ENCODE peak calls at places on chromosomes 4 and X, in four cellular contexts. One of them, this sample, is unnamed.
A peak's percentile ranks its signal among the peaks of the same experiment; 100 is the strongest.

GRCh38 chrX:41108684-41109205 is 23.5 kb downstream of the USP9X start:
- DNase-seq in CD4-positive, alpha-beta memory T cell: no peak
- DNase-seq in IMR-90: no peak
- DNase-seq in RWPE2: no peak
- DNase-seq in this sample: no peak

GRCh38 chrX:106959897-106960296 is 39.7 kb downstream of the CLDN2 start:
- DNase-seq in CD4-positive, alpha-beta memory T cell: no peak
- DNase-seq in IMR-90: peak; percentile 33
- DNase-seq in RWPE2: no peak
- DNase-seq in this sample: peak; percentile 29

GRCh38 chrX:47235691-47236103 is 2.9 kb downstream of the USP11 start:
- DNase-seq in CD4-positive, alpha-beta memory T cell: no peak
- DNase-seq in IMR-90: peak; percentile 6
- DNase-seq in RWPE2: no peak
- DNase-seq in this sample: no peak

GRCh38 chr4:92234393-92235176 is 69.2 kb upstream of the GRID2 start:
- DNase-seq in CD4-positive, alpha-beta memory T cell: no peak
- DNase-seq in IMR-90: peak; percentile 100
- DNase-seq in RWPE2: no peak
- DNase-seq in this sample: peak; percentile 32

GRCh38 chrX:108304210-108304609 is 134.0 kb downstream of the COL4A6 start:
- DNase-seq in CD4-positive, alpha-beta memory T cell: no peak
- DNase-seq in IMR-90: peak; percentile 7
- DNase-seq in RWPE2: no peak
- DNase-seq in this sample: no peak

GRCh38 chrX:45888518-45888917 is 656.7 kb downstream of the ZNF674 start:
- DNase-seq in CD4-positive, alpha-beta memory T cell: no peak
- DNase-seq in IMR-90: no peak
- DNase-seq in RWPE2: no peak
- DNase-seq in this sample: no peak

GRCh38 chr4:108959497-108959896 is 196.6 kb upstream of the ETNPPL start:
- DNase-seq in CD4-positive, alpha-beta memory T cell: no peak
- DNase-seq in IMR-90: peak; percentile 34
- DNase-seq in RWPE2: no peak
- DNase-seq in this sample: no peak

GRCh38 chr4:78517050-78517652 is 34.4 kb upstream of the ANXA3 start:
- DNase-seq in CD4-positive, alpha-beta memory T cell: no peak
- DNase-seq in IMR-90: peak; percentile 43
- DNase-seq in RWPE2: no peak
- DNase-seq in this sample: peak; percentile 46

GRCh38 chr4:26787461-26788340 is 72.9 kb upstream of the STIM2 start:
- DNase-seq in CD4-positive, alpha-beta memory T cell: peak; percentile 16
- DNase-seq in IMR-90: peak; percentile 76
- DNase-seq in RWPE2: peak; percentile 83
- DNase-seq in this sample: peak; percentile 82

GRCh38 chrX:2320580-2321327 is 180.0 kb downstream of the DHRSX start:
- DNase-seq in CD4-positive, alpha-beta memory T cell: no peak
- DNase-seq in IMR-90: peak; percentile 77
- DNase-seq in RWPE2: no peak
- DNase-seq in this sample: no peak

GRCh38 chr4:182510836-182511235 is 267.6 kb downstream of the TENM3 start:
- DNase-seq in CD4-positive, alpha-beta memory T cell: no peak
- DNase-seq in IMR-90: no peak
- DNase-seq in RWPE2: no peak
- DNase-seq in this sample: no peak

GRCh38 chr4:23970193-23970850 is 80.5 kb upstream of the PPARGC1A start:
- DNase-seq in CD4-positive, alpha-beta memory T cell: no peak
- DNase-seq in IMR-90: no peak
- DNase-seq in RWPE2: no peak
- DNase-seq in this sample: no peak

GRCh38 chrX:46903458-46904242 is 8.6 kb upstream of the JADE3 start:
- DNase-seq in CD4-positive, alpha-beta memory T cell: peak; percentile 42
- DNase-seq in IMR-90: peak; percentile 70
- DNase-seq in RWPE2: peak; percentile 55
- DNase-seq in this sample: peak; percentile 87

GRCh38 chr4:153684182-153685073 is at the start of gene TLR2:
- DNase-seq in CD4-positive, alpha-beta memory T cell: peak; percentile 52
- DNase-seq in IMR-90: no peak
- DNase-seq in RWPE2: peak; percentile 77
- DNase-seq in this sample: peak; percentile 71

GRCh38 chr4:19030048-19030447 is 1008.5 kb upstream of the LCORL start:
- DNase-seq in CD4-positive, alpha-beta memory T cell: no peak
- DNase-seq in IMR-90: peak; percentile 4
- DNase-seq in RWPE2: no peak
- DNase-seq in this sample: no peak

GRCh38 chr4:26406346-26406975 is 83.8 kb downstream of the CCKAR start:
- DNase-seq in CD4-positive, alpha-beta memory T cell: no peak
- DNase-seq in IMR-90: peak; percentile 36
- DNase-seq in RWPE2: no peak
- DNase-seq in this sample: no peak

GRCh38 chrX:78237127-78237526 is 90.3 kb downstream of the CYSLTR1 start:
- DNase-seq in CD4-positive, alpha-beta memory T cell: no peak
- DNase-seq in IMR-90: no peak
- DNase-seq in RWPE2: no peak
- DNase-seq in this sample: no peak

GRCh38 chr4:37225778-37226177 is 18.8 kb upstream of the NWD2 start:
- DNase-seq in CD4-positive, alpha-beta memory T cell: no peak
- DNase-seq in IMR-90: no peak
- DNase-seq in RWPE2: no peak
- DNase-seq in this sample: no peak

GRCh38 chr4:159697322-159698283 is 594.7 kb downstream of the RAPGEF2 start:
- DNase-seq in CD4-positive, alpha-beta memory T cell: no peak
- DNase-seq in IMR-90: no peak
- DNase-seq in RWPE2: no peak
- DNase-seq in this sample: no peak

GRCh38 chr4:24408640-24409039 is 175.7 kb downstream of the DHX15 start:
- DNase-seq in CD4-positive, alpha-beta memory T cell: no peak
- DNase-seq in IMR-90: no peak
- DNase-seq in RWPE2: no peak
- DNase-seq in this sample: no peak

GRCh38 chr4:113141901-113142346 is 92.5 kb downstream of the ANK2 start:
- DNase-seq in CD4-positive, alpha-beta memory T cell: no peak
- DNase-seq in IMR-90: peak; percentile 43
- DNase-seq in RWPE2: no peak
- DNase-seq in this sample: peak; percentile 31

GRCh38 chr4:121654738-121655137 is 42.0 kb downstream of the ANXA5 start:
- DNase-seq in CD4-positive, alpha-beta memory T cell: no peak
- DNase-seq in IMR-90: no peak
- DNase-seq in RWPE2: no peak
- DNase-seq in this sample: no peak

GRCh38 chrX:115460565-115460888 is 100.4 kb upstream of the PLS3 start:
- DNase-seq in CD4-positive, alpha-beta memory T cell: no peak
- DNase-seq in IMR-90: peak; percentile 47
- DNase-seq in RWPE2: no peak
- DNase-seq in this sample: no peak

GRCh38 chr4:56630876-56631666 is 50.0 kb downstream of the HOPX start:
- DNase-seq in CD4-positive, alpha-beta memory T cell: no peak
- DNase-seq in IMR-90: peak; percentile 51
- DNase-seq in RWPE2: no peak
- DNase-seq in this sample: peak; percentile 84

GRCh38 chrX:39307488-39307887 is 506.2 kb downstream of the MID1IP1 start:
- DNase-seq in CD4-positive, alpha-beta memory T cell: no peak
- DNase-seq in IMR-90: no peak
- DNase-seq in RWPE2: no peak
- DNase-seq in this sample: no peak

GRCh38 chrX:70552174-70552704 is 107.6 kb downstream of the DLG3 start:
- DNase-seq in CD4-positive, alpha-beta memory T cell: no peak
- DNase-seq in IMR-90: no peak
- DNase-seq in RWPE2: no peak
- DNase-seq in this sample: no peak

GRCh38 chr4:55397024-55397520 is 1.3 kb downstream of the TMEM165 start:
- DNase-seq in CD4-positive, alpha-beta memory T cell: no peak
- DNase-seq in IMR-90: no peak
- DNase-seq in RWPE2: no peak
- DNase-seq in this sample: peak; percentile 83

GRCh38 chr4:36222702-36223101 is 21.6 kb downstream of the ARAP2 start:
- DNase-seq in CD4-positive, alpha-beta memory T cell: no peak
- DNase-seq in IMR-90: no peak
- DNase-seq in RWPE2: no peak
- DNase-seq in this sample: no peak

GRCh38 chr4:113013746-113014145 is 35.7 kb upstream of the ANK2 start:
- DNase-seq in CD4-positive, alpha-beta memory T cell: no peak
- DNase-seq in IMR-90: no peak
- DNase-seq in RWPE2: no peak
- DNase-seq in this sample: no peak

GRCh38 chr4:166172619-166173018 is 299.6 kb downstream of the TLL1 start:
- DNase-seq in CD4-positive, alpha-beta memory T cell: no peak
- DNase-seq in IMR-90: no peak
- DNase-seq in RWPE2: no peak
- DNase-seq in this sample: no peak

GRCh38 chrX:6024204-6024603 is 204.5 kb downstream of the NLGN4X start:
- DNase-seq in CD4-positive, alpha-beta memory T cell: no peak
- DNase-seq in IMR-90: no peak
- DNase-seq in RWPE2: peak; percentile 25
- DNase-seq in this sample: no peak

GRCh38 chrX:6029014-6029413 is 199.7 kb downstream of the NLGN4X start:
- DNase-seq in CD4-positive, alpha-beta memory T cell: no peak
- DNase-seq in IMR-90: no peak
- DNase-seq in RWPE2: no peak
- DNase-seq in this sample: no peak

GRCh38 chrX:6026980-6027379 is 201.7 kb downstream of the NLGN4X start:
- DNase-seq in CD4-positive, alpha-beta memory T cell: no peak
- DNase-seq in IMR-90: no peak
- DNase-seq in RWPE2: no peak
- DNase-seq in this sample: no peak

GRCh38 chrX:6021316-6022091 is 207.2 kb downstream of the NLGN4X start:
- DNase-seq in CD4-positive, alpha-beta memory T cell: no peak
- DNase-seq in IMR-90: peak; percentile 0
- DNase-seq in RWPE2: no peak
- DNase-seq in this sample: no peak

DNA sequence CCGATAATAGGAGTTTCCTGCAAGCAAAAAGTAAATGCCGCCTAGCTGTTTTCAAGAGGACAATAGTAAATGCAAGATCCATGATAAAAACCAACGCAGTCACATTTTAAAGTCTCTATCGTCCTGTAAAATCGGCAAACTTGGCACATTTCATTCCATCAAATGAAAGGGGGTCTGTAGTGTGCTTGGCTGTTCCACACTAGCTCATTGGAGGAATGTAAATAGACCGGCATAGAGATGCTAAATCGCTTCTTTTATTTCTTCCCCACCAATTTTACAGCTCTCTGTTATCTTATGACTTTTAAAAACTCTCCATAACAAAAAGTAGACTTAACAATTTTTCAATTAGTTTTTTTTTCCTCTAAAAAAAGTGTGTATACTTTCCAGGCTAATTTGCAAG is 202.2 kb downstream of the NLGN4X start:
- DNase-seq in CD4-positive, alpha-beta memory T cell: no peak
- DNase-seq in IMR-90: no peak
- DNase-seq in RWPE2: no peak
- DNase-seq in this sample: peak; percentile 10
- H3K27ac ChIP-seq in CD4-positive, alpha-beta memory T cell: no peak overlapping the region
- H3K27ac ChIP-seq in IMR-90: no peak overlapping the region
- H3K27ac ChIP-seq in RWPE2: no peak overlapping the region
- H3K27ac ChIP-seq in this sample: no peak overlapping the region

GRCh38 chrX:152900937-152901445 is 3.1 kb downstream of the ZNF185 start:
- DNase-seq in CD4-positive, alpha-beta memory T cell: no peak
- DNase-seq in IMR-90: no peak
- DNase-seq in RWPE2: no peak
- DNase-seq in this sample: peak; percentile 55
- H3K27ac ChIP-seq in CD4-positive, alpha-beta memory T cell: no peak overlapping the region
- H3K27ac ChIP-seq in IMR-90: no peak overlapping the region
- H3K27ac ChIP-seq in RWPE2: no peak overlapping the region
- H3K27ac ChIP-seq in this sample: peak overlapping the region; percentile 88

DNA sequence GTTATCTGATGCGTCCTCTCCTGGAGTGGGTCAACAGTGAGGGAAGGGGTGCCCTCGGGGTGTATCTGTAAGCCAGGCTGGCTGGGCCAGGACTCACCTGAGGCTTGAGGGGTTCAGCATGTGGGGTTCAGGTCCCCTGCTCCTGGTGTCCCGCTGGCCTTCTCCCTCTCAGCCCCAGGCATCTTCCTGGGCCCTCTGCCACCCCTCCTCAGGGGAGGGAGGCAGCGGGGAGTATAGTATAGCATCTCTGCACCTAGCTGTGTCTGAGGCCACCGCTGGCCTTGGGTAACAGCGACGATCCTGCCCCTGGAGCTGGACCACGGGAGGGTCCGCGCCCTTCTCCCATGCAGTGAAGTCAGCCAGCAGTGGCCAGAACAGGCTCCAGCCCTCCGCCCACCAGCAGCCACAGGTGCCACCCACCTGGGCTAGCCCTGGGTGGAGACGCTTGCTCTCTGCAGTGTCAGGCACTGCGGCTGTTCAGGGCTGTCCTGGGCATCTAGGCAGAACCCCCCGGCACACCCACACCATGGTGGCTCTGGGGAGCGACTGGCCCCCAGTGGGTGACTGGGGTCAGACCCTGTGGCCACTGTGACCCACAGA is 110.7 kb upstream of the NKX1-1 start:
- DNase-seq in CD4-positive, alpha-beta memory T cell: no peak
- DNase-seq in IMR-90: no peak
- DNase-seq in RWPE2: no peak
- DNase-seq in this sample: no peak
- H3K27ac ChIP-seq in CD4-positive, alpha-beta memory T cell: no peak overlapping the region
- H3K27ac ChIP-seq in IMR-90: no peak overlapping the region
- H3K27ac ChIP-seq in RWPE2: no peak overlapping the region
- H3K27ac ChIP-seq in this sample: no peak overlapping the region

GRCh38 chr4:13612569-13612968 is 15.0 kb downstream of the BOD1L1 start:
- DNase-seq in CD4-positive, alpha-beta memory T cell: no peak
- DNase-seq in IMR-90: no peak
- DNase-seq in RWPE2: no peak
- DNase-seq in this sample: no peak

GRCh38 chr4:13615162-13615561 is 12.4 kb downstream of the BOD1L1 start:
- DNase-seq in CD4-positive, alpha-beta memory T cell: no peak
- DNase-seq in IMR-90: no peak
- DNase-seq in RWPE2: no peak
- DNase-seq in this sample: no peak

GRCh38 chr4:13616597-13616996 is 10.9 kb downstream of the BOD1L1 start:
- DNase-seq in CD4-positive, alpha-beta memory T cell: no peak
- DNase-seq in IMR-90: no peak
- DNase-seq in RWPE2: no peak
- DNase-seq in this sample: no peak

GRCh38 chr4:13611283-13611842 is 16.2 kb downstream of the BOD1L1 start:
- DNase-seq in CD4-positive, alpha-beta memory T cell: no peak
- DNase-seq in IMR-90: peak; percentile 85
- DNase-seq in RWPE2: no peak
- DNase-seq in this sample: no peak
- H3K27ac ChIP-seq in CD4-positive, alpha-beta memory T cell: no peak overlapping the region
- H3K27ac ChIP-seq in IMR-90: peak overlapping the region; percentile 2
- H3K27ac ChIP-seq in RWPE2: no peak overlapping the region
- H3K27ac ChIP-seq in this sample: no peak overlapping the region

DNA sequence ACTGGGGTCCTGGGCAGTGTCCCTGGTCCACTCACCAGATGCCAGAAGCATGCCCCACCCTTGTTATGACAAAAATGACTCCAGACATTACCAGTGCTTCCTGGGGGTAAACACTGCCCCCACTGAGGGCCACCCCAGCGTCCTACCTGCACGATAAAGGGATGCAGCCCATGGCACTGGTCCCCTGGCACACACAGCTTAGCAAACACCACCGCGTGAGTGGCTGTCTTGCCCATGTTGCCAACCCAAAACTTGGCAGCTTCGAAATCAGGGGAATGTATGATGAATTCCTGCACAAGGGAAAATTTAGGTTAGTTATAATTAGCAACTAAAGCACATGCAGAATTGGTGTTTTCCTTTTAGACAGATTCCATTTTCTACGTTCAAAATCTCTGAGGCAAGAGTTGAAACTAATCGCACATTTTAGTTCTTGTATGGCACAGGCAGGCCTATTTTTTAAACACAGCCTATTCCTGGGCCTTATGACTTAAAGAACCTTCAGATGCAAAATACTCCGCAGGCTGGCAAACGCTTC is 30.4 kb downstream of the ACOX3 start:
- DNase-seq in CD4-positive, alpha-beta memory T cell: no peak
- DNase-seq in IMR-90: no peak
- DNase-seq in RWPE2: no peak
- DNase-seq in this sample: no peak
- H3K27ac ChIP-seq in CD4-positive, alpha-beta memory T cell: no peak overlapping the region
- H3K27ac ChIP-seq in IMR-90: no peak overlapping the region
- H3K27ac ChIP-seq in RWPE2: no peak overlapping the region
- H3K27ac ChIP-seq in this sample: no peak overlapping the region